ENCODE peak calls at places on chromosome 1, in five cellular contexts. I is activated gamma-delta T cell treated with anti-CD3 and anti-CD28 coated beads, Interleukin-2, amount 50 U/mL, for 16 hours; W is stimulated activated CD4-positive, alpha-beta T cell treated with anti-CD3 and anti-CD28 coated beads, Interleukin-12 subunit alpha, Interleukin-12 subunit beta, amount 100 ng/mL, for 4 hours; R is smooth muscle cell of the brain vasculature; T is EL. Z is an unnamed sample.

GRCh38 chr1:24111264-24111997 is 504 bp downstream of the MYOM3 start:
- DNase-seq in T (no peak), I (no peak), W (no peak), R (no peak), Z (no peak)

GRCh38 chr1:220990417-220991337 is 111.4 kb downstream of the HLX start:
- DNase-seq in W (no peak), I (no peak), R (peak; percentile 9), T (peak; percentile 87), Z (no peak)

GRCh38 chr1:179583869-179584268 is 7.8 kb upstream of the TDRD5 start:
- DNase-seq in T (no peak), R (no peak), I (no peak), W (no peak), Z (no peak)

GRCh38 chr1:244792188-244792850 is 43.1 kb upstream of the COX20 start:
- DNase-seq in I (no peak), R (no peak), W (no peak), T (no peak), Z (no peak)

GRCh38 chr1:32291145-32291707 is 657 bp upstream of the HDAC1 start:
- DNase-seq in I (no peak), T (peak; percentile 68), R (no peak), W (no peak), Z (peak; percentile 40)

GRCh38 chr1:19705464-19705863 is 40.8 kb downstream of the HTR6 start:
- DNase-seq in T (no peak), R (no peak), W (no peak), I (no peak), Z (no peak)

GRCh38 chr1:238690415-238690814 is 696.0 kb upstream of the CHRM3 start:
- DNase-seq in I (no peak), T (peak; percentile 39), R (no peak), W (no peak), Z (no peak)

GRCh38 chr1:208475449-208475848 is 231.3 kb upstream of the PLXNA2 start:
- DNase-seq in I (no peak), R (no peak), W (no peak), T (peak; percentile 51), Z (no peak)

GRCh38 chr1:232508161-232508661 is 121.7 kb downstream of the SIPA1L2 start:
- DNase-seq in W (no peak), T (no peak), R (no peak), I (no peak), Z (no peak)

GRCh38 chr1:47547753-47548152 is 109.9 kb downstream of the FOXD2 start:
- DNase-seq in W (no peak), R (no peak), I (no peak), T (peak; percentile 30), Z (no peak)

GRCh38 chr1:119711804-119712341 is at the start of gene PHGDH:
- DNase-seq in W (peak; percentile 24), R (peak; percentile 49), T (peak; percentile 93), I (peak; percentile 4), Z (no peak)

GRCh38 chr1:53765656-53766055 is 26.7 kb upstream of the GLIS1 start:
- DNase-seq in R (no peak), W (no peak), T (peak; percentile 74), I (no peak), Z (no peak)

GRCh38 chr1:41578712-41579335 is 94.3 kb upstream of the EDN2 start:
- DNase-seq in T (peak; percentile 24), I (no peak), W (no peak), R (no peak), Z (no peak)

GRCh38 chr1:108036796-108037545 is 72.0 kb upstream of the VAV3 start:
- DNase-seq in R (no peak), W (no peak), T (no peak), I (no peak), Z (no peak)

GRCh38 chr1:19418503-19418971 is 66.8 kb downstream of the CAPZB start:
- DNase-seq in I (no peak), R (no peak), T (peak; percentile 62), W (no peak), Z (no peak)

GRCh38 chr1:156511656-156512055 is 11.1 kb upstream of the MEF2D start:
- DNase-seq in W (no peak), T (no peak), R (no peak), I (no peak), Z (no peak)

GRCh38 chr1:226943156-226943555 is 3.1 kb downstream of the COQ8A start:
- DNase-seq in R (no peak), T (no peak), W (no peak), I (no peak), Z (no peak)

GRCh38 chr1:242243472-242243871 is 244.6 kb upstream of the MAP1LC3C start:
- DNase-seq in I (no peak), R (no peak), W (no peak), T (peak; percentile 3), Z (no peak)

GRCh38 chr1:109392788-109393580 is 4.7 kb downstream of the SORT1 start:
- DNase-seq in R (peak; percentile 74), I (no peak), W (no peak), T (peak; percentile 70), Z (no peak)

GRCh38 chr1:115862406-115862805 is 21.5 kb upstream of the NHLH2 start:
- DNase-seq in R (no peak), I (no peak), W (no peak), T (no peak), Z (peak; percentile 36)

GRCh38 chr1:226736908-226737818 is 1.9 kb downstream of the ITPKB start:
- DNase-seq in T (peak; percentile 41), R (no peak), W (peak; percentile 53), I (no peak), Z (no peak)

GRCh38 chr1:155859881-155860841 is 794 bp downstream of the SYT11 start:
- DNase-seq in R (peak; percentile 49), I (peak; percentile 47), T (peak; percentile 85), W (peak; percentile 13), Z (no peak)

GRCh38 chr1:116824631-116825399 is 70.6 kb downstream of the CD2 start:
- DNase-seq in I (no peak), W (no peak), T (no peak), R (no peak), Z (no peak)

GRCh38 chr1:110300412-110300811 is 38.8 kb upstream of the RBM15 start:
- DNase-seq in W (no peak), R (no peak), T (no peak), I (no peak), Z (no peak)